ENCODE peak calls at places on chromosome 11, in ten cellular contexts. Q is K562, A is HepG2, M is A549, E is SK-N-SH, V is stomach, L is transverse colon, Y is sigmoid colon, S is tibial nerve, F is GM12878. D is an unnamed sample.
A peak's percentile ranks its signal among the peaks of the same experiment; 100 is the strongest.

GRCh38 chr11:73645972-73646631 is at the start of gene PLEKHB1:
- DNase-seq in Q (peak; percentile 50), A (no peak), M (no peak), E (no peak), V (no peak), L (no peak), Y (no peak), S (no peak), F (no peak), D (no peak)

GRCh38 chr11:13277719-13278619 is at the start of gene BMAL1:
- DNase-seq in Q (no peak), A (no peak), M (peak; percentile 28), E (peak; percentile 78), V (peak; percentile 57), L (peak; percentile 69), Y (peak; percentile 80), S (peak; percentile 22), F (no peak), D (peak; percentile 58)

GRCh38 chr11:25981998-25982397 is 349.9 kb upstream of the ANO3 start:
- DNase-seq in Q (no peak), A (peak; percentile 53), M (peak; percentile 4), E (peak; percentile 30), V (no peak), L (no peak), Y (no peak), S (no peak), F (peak; percentile 46), D (no peak)

GRCh38 chr11:19676508-19677379 is 35.9 kb upstream of the NAV2 start:
- DNase-seq in Q (no peak), A (no peak), M (no peak), E (no peak), V (no peak), L (no peak), Y (peak; percentile 74), S (no peak), F (no peak), D (no peak)

GRCh38 chr11:33976351-33977199 is 75.0 kb upstream of the CAPRIN1 start:
- DNase-seq in Q (no peak), A (no peak), M (no peak), E (no peak), V (no peak), L (no peak), Y (no peak), S (no peak), F (no peak), D (no peak)

GRCh38 chr11:129021295-129021694 is 78.6 kb upstream of the TP53AIP1 start:
- DNase-seq in Q (no peak), A (no peak), M (no peak), E (no peak), V (no peak), L (no peak), Y (no peak), S (no peak), F (no peak), D (no peak)

GRCh38 chr11:36115378-36115801 is 171.5 kb downstream of the LDLRAD3 start:
- DNase-seq in Q (peak; percentile 59), A (no peak), M (no peak), E (no peak), V (no peak), L (no peak), Y (no peak), S (no peak), F (no peak), D (no peak)

GRCh38 chr11:108786281-108786990 is 121.6 kb downstream of the DDX10 start:
- DNase-seq in Q (no peak), A (no peak), M (no peak), E (no peak), V (no peak), L (no peak), Y (no peak), S (no peak), F (no peak), D (no peak)

GRCh38 chr11:48091426-48092102 is 111.2 kb downstream of the PTPRJ start:
- DNase-seq in Q (no peak), A (no peak), M (no peak), E (no peak), V (no peak), L (no peak), Y (no peak), S (no peak), F (no peak), D (no peak)

GRCh38 chr11:3808846-3809623 is 675 bp downstream of the PGAP2 start:
- DNase-seq in Q (peak; percentile 60), A (peak; percentile 74), M (peak; percentile 91), E (peak; percentile 68), V (peak; percentile 49), L (peak; percentile 64), Y (no peak), S (no peak), F (peak; percentile 41), D (no peak)

GRCh38 chr11:128628686-128629085 is 41.3 kb upstream of the ETS1 start:
- DNase-seq in Q (no peak), A (no peak), M (no peak), E (no peak), V (no peak), L (no peak), Y (no peak), S (no peak), F (no peak), D (no peak)

GRCh38 chr11:27477831-27478230 is 5.2 kb upstream of the LGR4 start:
- DNase-seq in Q (no peak), A (no peak), M (no peak), E (no peak), V (no peak), L (no peak), Y (no peak), S (no peak), F (no peak), D (no peak)

GRCh38 chr11:83159901-83160865 is 3.3 kb downstream of the PCF11 start:
- DNase-seq in Q (no peak), A (no peak), M (no peak), E (no peak), V (peak; percentile 53), L (peak; percentile 32), Y (no peak), S (no peak), F (no peak), D (no peak)

DNA sequence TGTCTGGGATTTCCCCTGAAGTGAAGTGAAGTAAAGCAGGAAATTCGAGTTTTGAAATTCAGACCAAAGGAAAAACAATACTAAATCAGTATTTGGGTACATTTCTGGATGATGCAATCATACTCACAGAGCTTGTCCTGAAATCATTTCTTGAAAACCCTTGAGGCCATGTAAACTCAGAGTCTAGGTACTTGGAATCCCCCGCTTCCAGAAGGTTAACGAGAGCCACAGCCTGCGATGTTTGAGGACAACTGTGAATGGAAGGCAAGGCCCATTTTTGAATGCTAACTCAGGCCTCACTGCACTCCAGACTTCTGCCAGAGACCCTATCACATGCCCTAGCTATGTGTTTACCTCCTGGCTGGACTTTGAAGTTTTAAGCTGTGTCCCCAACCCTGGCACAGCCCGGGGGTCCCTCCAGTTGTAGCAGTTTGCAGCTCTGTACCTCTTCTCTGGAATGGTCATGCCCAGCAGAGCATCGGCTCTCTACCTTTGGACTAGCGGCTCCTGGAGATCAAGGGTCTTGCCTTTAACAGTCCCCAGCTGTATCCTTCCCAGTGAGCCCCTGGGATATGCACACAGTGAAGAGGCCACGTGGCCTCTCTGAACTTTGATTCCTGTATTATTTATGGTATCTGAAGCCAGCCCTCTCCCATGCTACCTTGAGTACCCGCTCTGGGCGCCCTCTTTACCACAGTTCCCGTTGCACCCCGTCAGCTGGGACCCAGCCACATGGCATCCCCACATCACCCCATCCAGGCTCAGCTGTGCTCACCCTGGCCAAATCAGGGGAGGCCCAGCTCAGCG is 5.6 kb upstream of the FTH1 start:
- DNase-seq in Q (no peak), A (peak; percentile 95), M (no peak), E (no peak), V (no peak), L (no peak), Y (no peak), S (no peak), F (no peak), D (no peak)
- TF ChIP-seq EP300 in Q (no peak), A (peak; percentile 78), M (peak; percentile 81), E (no peak), V (no peak), L (no peak), Y (no peak), S (peak; percentile 80), F (no peak), D (no peak)

DNA sequence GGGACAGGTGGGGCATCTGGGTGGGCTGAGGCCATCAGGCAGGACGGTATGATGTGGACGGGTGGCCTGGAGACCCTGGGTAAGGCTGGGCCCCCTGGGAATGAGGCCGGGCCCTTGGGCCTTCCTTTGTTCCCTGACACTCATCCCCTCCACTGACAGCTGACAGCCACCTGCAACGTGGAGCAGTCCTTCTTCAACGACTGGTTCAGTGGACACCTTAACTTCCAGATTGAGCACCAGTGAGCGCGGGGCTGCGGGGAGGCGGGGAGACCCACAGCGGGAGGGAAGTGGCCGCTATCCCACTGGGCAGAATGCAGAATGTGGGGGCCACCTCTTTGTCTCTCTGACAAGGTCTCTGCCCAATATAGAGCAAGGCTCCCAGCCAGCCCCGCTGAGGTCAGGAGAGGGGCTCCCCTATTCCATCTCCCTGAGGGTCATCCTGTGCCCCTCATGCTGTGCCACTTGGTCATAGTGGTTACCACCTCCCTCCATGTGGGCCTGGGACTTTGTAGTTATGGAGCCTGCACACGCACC is 27.7 kb downstream of the FADS3 start:
- DNase-seq in Q (no peak), A (no peak), M (no peak), E (no peak), V (no peak), L (no peak), Y (no peak), S (no peak), F (no peak), D (no peak)
- H3K4me3 ChIP-seq in Q (no peak overlapping the region), A (no peak overlapping the region), M (no peak overlapping the region), E (no peak overlapping the region), V (no peak overlapping the region), L (no peak overlapping the region), Y (no peak overlapping the region), S (no peak overlapping the region), F (no peak overlapping the region), D (no peak overlapping the region)

GRCh38 chr11:120068114-120068573 is 69.8 kb downstream of the TRIM29 start:
- DNase-seq in Q (no peak), A (no peak), M (no peak), E (peak; percentile 75), V (no peak), L (no peak), Y (no peak), S (no peak), F (no peak), D (no peak)
- TF ChIP-seq EP300 in Q (no peak), A (no peak), M (no peak), E (no peak), V (no peak), L (no peak), Y (no peak), S (no peak), F (no peak), D (no peak)

DNA sequence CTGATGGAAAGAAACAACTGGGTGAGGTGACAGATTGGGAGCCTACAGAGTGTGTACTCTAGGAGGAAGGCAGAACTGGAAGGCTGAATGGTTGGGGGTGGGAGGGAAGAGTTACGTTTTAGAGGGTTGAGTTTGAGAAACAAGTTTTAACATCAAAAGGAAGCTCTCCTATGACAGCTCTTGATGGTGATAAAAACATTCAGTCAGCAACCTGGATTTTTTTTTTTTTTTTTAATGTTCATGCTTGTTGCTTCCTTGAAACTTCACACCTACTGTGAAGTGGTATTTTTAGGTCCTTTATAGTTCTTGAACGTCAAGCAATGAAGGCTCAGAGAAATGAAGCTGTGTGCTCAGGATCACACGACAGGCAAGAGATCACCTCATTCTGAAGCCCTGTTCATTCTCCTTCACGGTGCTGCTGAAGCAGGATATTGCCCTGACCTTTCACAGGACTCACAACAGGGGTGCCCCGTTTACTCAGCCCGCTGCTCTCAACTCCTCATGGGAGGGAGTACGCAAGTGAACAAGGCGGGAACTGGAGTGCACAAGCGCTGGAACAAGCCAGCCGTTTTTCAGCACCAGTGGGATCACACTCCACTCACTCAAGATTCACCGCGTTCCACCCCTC is 1.6 kb upstream of the TMEM109 start:
- DNase-seq in Q (no peak), A (no peak), M (no peak), E (no peak), V (no peak), L (no peak), Y (no peak), S (no peak), F (no peak), D (no peak)
- H3K4me3 ChIP-seq in Q (no peak overlapping the region), A (no peak overlapping the region), M (no peak overlapping the region), E (no peak overlapping the region), V (no peak overlapping the region), L (no peak overlapping the region), Y (no peak overlapping the region), S (no peak overlapping the region), F (no peak overlapping the region), D (no peak overlapping the region)